ENCODE peak calls at places on chromosome 18, in five cellular contexts. A is sigmoid colon, J is heart right ventricle, T is thoracic aorta, P is A549. N is an unnamed sample.

GRCh38 chr18:36427369-36427768 is 129.9 kb downstream of the FHOD3 start:
- DNase-seq in A (no peak), P (no peak), T (no peak), J (no peak), N (no peak)

GRCh38 chr18:74596959-74597661 is 560 bp upstream of the ZNF407 start:
- DNase-seq in P (peak; percentile 72), A (peak; percentile 87), T (peak; percentile 17), J (no peak), N (peak; percentile 68)

GRCh38 chr18:23972416-23972815 is 42.1 kb upstream of the TTC39C start:
- DNase-seq in P (no peak), T (no peak), J (no peak), A (no peak), N (no peak)

GRCh38 chr18:58045265-58046086 is 1.4 kb downstream of the NEDD4L start:
- DNase-seq in T (no peak), A (no peak), J (peak; percentile 8), P (peak; percentile 38), N (peak; percentile 91)

GRCh38 chr18:41391616-41392610 is 563.1 kb upstream of the PIK3C3 start:
- DNase-seq in A (no peak), T (no peak), P (peak; percentile 48), J (peak; percentile 12), N (peak; percentile 36)

GRCh38 chr18:60021556-60021955 is 121.8 kb downstream of the PMAIP1 start:
- DNase-seq in P (no peak), A (no peak), T (no peak), J (no peak), N (no peak)

GRCh38 chr18:4246374-4246773 is 208.7 kb downstream of the DLGAP1 start:
- DNase-seq in J (no peak), P (no peak), T (no peak), A (no peak), N (no peak)

GRCh38 chr18:43682196-43682595 is 404.9 kb upstream of the SYT4 start:
- DNase-seq in A (no peak), T (no peak), J (no peak), P (no peak), N (no peak)

GRCh38 chr18:49368876-49369440 is 91.5 kb downstream of the DYM start:
- DNase-seq in J (no peak), P (no peak), T (no peak), A (no peak), N (peak; percentile 91)

GRCh38 chr18:58144671-58145285 is 100.8 kb downstream of the NEDD4L start:
- DNase-seq in P (no peak), T (no peak), A (no peak), J (no peak), N (no peak)

DNA sequence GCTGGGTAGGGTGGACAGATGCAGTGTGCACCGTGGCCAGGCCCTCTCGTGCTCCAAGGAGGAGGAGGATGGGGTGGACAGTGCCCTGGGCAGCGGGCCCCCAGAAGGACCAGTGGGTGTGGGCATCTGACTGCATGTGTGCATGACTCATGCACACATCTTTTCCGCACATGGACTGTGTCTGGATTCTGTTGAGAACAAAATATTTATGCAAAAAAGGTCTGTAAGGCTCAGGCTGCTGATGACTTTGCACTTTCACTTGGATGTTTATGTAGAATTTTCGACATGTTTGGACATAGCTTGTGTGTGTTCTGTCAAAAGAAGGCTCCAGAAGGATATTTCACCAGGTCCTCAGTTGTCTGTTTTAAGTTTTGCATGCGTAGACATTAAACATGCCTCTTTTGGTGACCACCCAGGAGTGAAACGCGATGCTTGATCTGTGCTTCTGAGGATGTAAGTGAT is 45.6 kb downstream of the MTCL1 start:
- DNase-seq in T (no peak), P (peak; percentile 29), J (no peak), A (peak; percentile 92), N (no peak)
- H3K4me1 ChIP-seq in T (no peaks in the 10 kb centered on the region), P (peaks cover 79% of the 10 kb centered on the region), J (no peaks in the 10 kb centered on the region), A (no peaks in the 10 kb centered on the region), N (no peaks in the 10 kb centered on the region)

GRCh38 chr18:77380695-77381094 is 131.0 kb downstream of the GALR1 start:
- DNase-seq in A (no peak), P (no peak), T (no peak), J (no peak), N (no peak)
- TF ChIP-seq CTCF in A (no peak), P (no peak), T (no peak), J (no peak), N (no peak)

GRCh38 chr18:9922592-9923308 is 8.9 kb downstream of the VAPA start:
- DNase-seq in T (no peak), J (no peak), P (no peak), A (no peak), N (no peak)
- H3K4me1 ChIP-seq in T (peaks cover 81% of the 10 kb centered on the region), J (peaks cover 59% of the 10 kb centered on the region), P (peaks cover 84% of the 10 kb centered on the region), A (no peaks in the 10 kb centered on the region), N (peaks cover 87% of the 10 kb centered on the region)

GRCh38 chr18:68152770-68153169 is 562.1 kb downstream of the TMX3 start:
- DNase-seq in J (no peak), A (no peak), P (peak; percentile 24), T (no peak), N (no peak)
- TF ChIP-seq CTCF in J (no peak), A (no peak), P (no peak), T (no peak), N (no peak)

DNA sequence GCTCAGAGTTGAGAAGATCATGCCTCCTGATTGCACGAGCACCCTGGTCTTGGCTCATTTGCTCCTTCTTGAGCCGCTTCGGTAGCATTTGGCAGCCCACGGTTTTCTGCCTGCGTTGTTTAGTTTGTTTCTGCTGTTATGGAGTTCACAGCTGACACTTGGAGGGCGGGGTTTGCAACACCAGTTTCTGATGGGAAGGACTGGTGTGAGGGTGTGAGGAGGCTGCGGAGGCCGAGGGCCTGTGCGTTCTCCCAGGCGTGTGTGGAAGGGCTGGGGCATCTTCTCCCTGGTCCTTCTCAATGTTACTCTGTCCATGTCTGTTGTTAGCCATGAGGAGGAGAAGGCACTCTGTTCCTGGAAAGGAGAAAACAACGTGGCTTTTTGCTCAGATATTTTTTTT is 22.9 kb downstream of the NFATC1 start:
- DNase-seq in P (no peak), J (no peak), A (no peak), T (no peak), N (no peak)
- H3K4me1 ChIP-seq in P (no peaks in the 10 kb centered on the region), J (peaks cover 9% of the 10 kb centered on the region), A (no peaks in the 10 kb centered on the region), T (no peaks in the 10 kb centered on the region), N (no peaks in the 10 kb centered on the region)

GRCh38 chr18:26185267-26185666 is 41.0 kb upstream of the TAF4B start:
- DNase-seq in A (no peak), T (no peak), P (peak; percentile 55), J (no peak), N (no peak)
- TF ChIP-seq CTCF in A (no peak), T (no peak), P (no peak), J (no peak), N (no peak)

GRCh38 chr18:11996907-11997306 is 15.6 kb downstream of the IMPA2 start:
- DNase-seq in J (no peak), T (no peak), A (no peak), P (no peak), N (no peak)

GRCh38 chr18:11994708-11995444 is 13.6 kb downstream of the IMPA2 start:
- DNase-seq in P (peak; percentile 76), T (no peak), A (peak; percentile 64), J (no peak), N (peak; percentile 66)

GRCh38 chr18:11994346-11994707 is 13.0 kb downstream of the IMPA2 start:
- DNase-seq in T (no peak), P (peak; percentile 62), J (no peak), A (peak; percentile 74), N (no peak)

GRCh38 chr18:11996190-11996754 is 15.0 kb downstream of the IMPA2 start:
- DNase-seq in T (no peak), J (no peak), P (no peak), A (peak; percentile 49), N (no peak)

GRCh38 chr18:11995445-11996189 is 14.3 kb downstream of the IMPA2 start:
- DNase-seq in T (peak; percentile 24), J (peak; percentile 80), P (peak; percentile 77), A (peak; percentile 91), N (peak; percentile 87)
- H3K4me1 ChIP-seq in T (no peaks in the 10 kb centered on the region), J (peaks cover 26% of the 10 kb centered on the region), P (peaks cover 44% of the 10 kb centered on the region), A (no peaks in the 10 kb centered on the region), N (peaks cover 62% of the 10 kb centered on the region)

GRCh38 chr18:46299465-46300004 is 195.3 kb downstream of the HAUS1 start:
- DNase-seq in P (no peak), J (no peak), T (no peak), A (no peak), N (no peak)

GRCh38 chr18:46302866-46303485 is 198.8 kb downstream of the HAUS1 start:
- DNase-seq in T (no peak), P (no peak), A (no peak), J (no peak), N (no peak)

GRCh38 chr18:46298511-46298910 is 194.3 kb downstream of the HAUS1 start:
- DNase-seq in P (no peak), T (no peak), J (no peak), A (no peak), N (no peak)

GRCh38 chr18:46301081-46301480 is 196.9 kb downstream of the HAUS1 start:
- DNase-seq in T (no peak), J (no peak), A (no peak), P (no peak), N (no peak)

DNA sequence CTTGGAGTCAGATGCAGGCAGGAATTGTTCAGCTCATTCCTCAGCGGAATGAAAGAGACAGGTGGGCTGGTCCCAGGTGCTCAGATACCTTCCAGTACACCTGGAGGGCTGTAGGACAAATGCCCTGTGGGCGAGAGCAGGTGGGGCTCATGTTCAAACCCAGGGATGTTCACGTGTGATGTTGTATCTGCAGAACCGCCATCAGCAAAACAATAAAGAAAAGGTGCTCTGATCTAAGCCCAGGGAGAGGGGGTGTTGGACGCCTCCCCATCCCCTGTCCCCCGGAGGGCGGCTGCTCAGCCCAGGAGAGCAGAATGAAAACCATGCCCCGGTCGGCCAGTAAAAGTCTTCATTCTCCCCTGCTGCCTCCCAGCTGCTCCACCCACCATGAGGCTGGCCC is 197.4 kb downstream of the HAUS1 start:
- DNase-seq in J (no peak), P (no peak), T (no peak), A (no peak), N (no peak)
- TF ChIP-seq CTCF in J (no peak), P (no peak), T (no peak), A (no peak), N (no peak)

DNA sequence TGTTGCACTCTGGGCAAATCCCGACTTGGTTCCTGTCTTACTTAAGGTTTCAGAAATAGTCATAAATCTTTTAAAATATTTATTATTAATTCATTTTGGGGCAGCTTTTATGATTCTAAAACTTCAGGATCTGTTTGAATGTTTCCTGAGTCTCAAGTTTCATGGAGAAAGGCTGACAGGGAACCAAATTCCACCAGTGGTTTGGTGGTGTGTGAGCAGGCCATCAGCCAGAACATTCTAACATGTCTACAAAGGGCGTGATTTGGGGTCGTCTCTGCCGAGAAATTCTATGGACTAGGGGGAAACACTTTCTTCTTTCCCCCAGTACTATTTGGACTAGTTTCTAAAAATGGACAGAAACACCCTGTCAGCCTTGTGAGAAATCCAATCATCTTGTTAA is 366.4 kb downstream of the ZNF521 start:
- DNase-seq in J (no peak), A (no peak), T (no peak), P (no peak), N (no peak)
- H3K4me1 ChIP-seq in J (peaks cover 15% of the 10 kb centered on the region), A (no peaks in the 10 kb centered on the region), T (no peaks in the 10 kb centered on the region), P (no peaks in the 10 kb centered on the region), N (no peaks in the 10 kb centered on the region)